ENCODE peak calls at places on chromosomes 7 and 10, in four cellular contexts. One of them, this sample, is unnamed.
A peak's percentile ranks its signal among the peaks of the same experiment; 100 is the strongest.

GRCh38 chr10:42754155-42755027 is 28.2 kb upstream of the BMS1 start:
- DNase-seq in PC-3: no peak
- DNase-seq in H9: peak; percentile 60
- DNase-seq in astrocyte: no peak
- DNase-seq in this sample: no peak

GRCh38 chr10:34813626-34814227 is 1.4 kb downstream of the PARD3 start:
- DNase-seq in astrocyte: peak; percentile 79
- DNase-seq in H9: no peak
- DNase-seq in PC-3: peak; percentile 83
- DNase-seq in this sample: peak; percentile 47

GRCh38 chr10:107081644-107082043 is 82.9 kb downstream of the SORCS1 start:
- DNase-seq in astrocyte: no peak
- DNase-seq in H9: no peak
- DNase-seq in PC-3: no peak
- DNase-seq in this sample: no peak

GRCh38 chr7:65731129-65731528 is 141.7 kb upstream of the VKORC1L1 start:
- DNase-seq in astrocyte: no peak
- DNase-seq in PC-3: no peak
- DNase-seq in H9: no peak
- DNase-seq in this sample: no peak

GRCh38 chr7:116354171-116354545 is 143.8 kb downstream of the TES start:
- DNase-seq in astrocyte: peak; percentile 90
- DNase-seq in H9: no peak
- DNase-seq in PC-3: no peak
- DNase-seq in this sample: no peak

GRCh38 chr10:17512341-17513001 is 58.1 kb upstream of the ST8SIA6 start:
- DNase-seq in astrocyte: peak; percentile 100
- DNase-seq in H9: no peak
- DNase-seq in PC-3: peak; percentile 84
- DNase-seq in this sample: peak; percentile 75

GRCh38 chr10:61973169-61973568 is 71.7 kb downstream of the ARID5B start:
- DNase-seq in PC-3: no peak
- DNase-seq in astrocyte: no peak
- DNase-seq in H9: no peak
- DNase-seq in this sample: no peak

GRCh38 chr7:21092923-21093702 is 306.4 kb upstream of the SP8 start:
- DNase-seq in astrocyte: no peak
- DNase-seq in PC-3: peak; percentile 31
- DNase-seq in H9: no peak
- DNase-seq in this sample: no peak

GRCh38 chr10:31064334-31064733 is 32.7 kb upstream of the ZNF438 start:
- DNase-seq in PC-3: no peak
- DNase-seq in astrocyte: peak; percentile 84
- DNase-seq in H9: no peak
- DNase-seq in this sample: no peak

GRCh38 chr10:48684792-48685651 is at the start of gene WDFY4:
- DNase-seq in PC-3: no peak
- DNase-seq in astrocyte: no peak
- DNase-seq in H9: no peak
- DNase-seq in this sample: no peak

GRCh38 chr10:113776553-113776952 is 25.1 kb downstream of the PLEKHS1 start:
- DNase-seq in H9: no peak
- DNase-seq in PC-3: no peak
- DNase-seq in astrocyte: no peak
- DNase-seq in this sample: no peak

GRCh38 chr7:4134631-4135030 is 547.5 kb upstream of the FOXK1 start:
- DNase-seq in astrocyte: no peak
- DNase-seq in PC-3: no peak
- DNase-seq in H9: no peak
- DNase-seq in this sample: no peak

GRCh38 chr10:60807499-60807898 is 29.2 kb downstream of the CDK1 start:
- DNase-seq in astrocyte: no peak
- DNase-seq in H9: no peak
- DNase-seq in PC-3: no peak
- DNase-seq in this sample: no peak

GRCh38 chr10:100185364-100186252 is at the start of gene ERLIN1:
- DNase-seq in H9: peak; percentile 93
- DNase-seq in astrocyte: peak; percentile 74
- DNase-seq in PC-3: peak; percentile 89
- DNase-seq in this sample: peak; percentile 66

GRCh38 chr10:63375859-63376258 is 89.9 kb downstream of the JMJD1C start:
- DNase-seq in PC-3: no peak
- DNase-seq in astrocyte: no peak
- DNase-seq in H9: no peak
- DNase-seq in this sample: no peak

GRCh38 chr7:33040803-33041516 is 21.6 kb downstream of the NT5C3A start:
- DNase-seq in PC-3: peak; percentile 86
- DNase-seq in astrocyte: no peak
- DNase-seq in H9: no peak
- DNase-seq in this sample: peak; percentile 71

GRCh38 chr7:2299131-2299829 is 15.0 kb downstream of the SNX8 start:
- DNase-seq in H9: no peak
- DNase-seq in astrocyte: peak; percentile 89
- DNase-seq in PC-3: no peak
- DNase-seq in this sample: no peak

GRCh38 chr7:143042821-143043271 is 9.3 kb upstream of the OR6V1 start:
- DNase-seq in astrocyte: no peak
- DNase-seq in PC-3: no peak
- DNase-seq in H9: no peak
- DNase-seq in this sample: no peak

GRCh38 chr10:25753776-25754175 is 180.3 kb upstream of the MYO3A start:
- DNase-seq in H9: no peak
- DNase-seq in PC-3: no peak
- DNase-seq in astrocyte: peak; percentile 73
- DNase-seq in this sample: no peak

GRCh38 chr10:4033341-4033896 is 248.4 kb upstream of the KLF6 start:
- DNase-seq in H9: no peak
- DNase-seq in PC-3: no peak
- DNase-seq in astrocyte: no peak
- DNase-seq in this sample: no peak

GRCh38 chr10:48251152-48251524 is 23.4 kb downstream of the FRMPD2 start:
- DNase-seq in astrocyte: no peak
- DNase-seq in PC-3: no peak
- DNase-seq in H9: no peak
- DNase-seq in this sample: no peak

GRCh38 chr7:95686109-95686508 is 86.2 kb upstream of the DYNC1I1 start:
- DNase-seq in astrocyte: peak; percentile 23
- DNase-seq in PC-3: peak; percentile 61
- DNase-seq in H9: peak; percentile 40
- DNase-seq in this sample: peak; percentile 41

GRCh38 chr7:101985646-101986199 is 168.3 kb downstream of the CUX1 start:
- DNase-seq in PC-3: no peak
- DNase-seq in astrocyte: no peak
- DNase-seq in H9: peak; percentile 47
- DNase-seq in this sample: no peak

GRCh38 chr10:12875100-12875499 is 126.4 kb downstream of the CCDC3 start:
- DNase-seq in astrocyte: peak; percentile 44
- DNase-seq in H9: no peak
- DNase-seq in PC-3: peak; percentile 30
- DNase-seq in this sample: no peak

GRCh38 chr7:138919256-138919655 is 61.9 kb downstream of the KIAA1549 start:
- DNase-seq in H9: no peak
- DNase-seq in PC-3: peak; percentile 83
- DNase-seq in astrocyte: peak; percentile 60
- DNase-seq in this sample: no peak

GRCh38 chr10:70355234-70356021 is 27.0 kb downstream of the LRRC20 start:
- DNase-seq in PC-3: no peak
- DNase-seq in astrocyte: no peak
- DNase-seq in H9: no peak
- DNase-seq in this sample: no peak

GRCh38 chr10:49177391-49178355 is 10.5 kb downstream of the TMEM273 start:
- DNase-seq in astrocyte: peak; percentile 85
- DNase-seq in H9: no peak
- DNase-seq in PC-3: peak; percentile 97
- DNase-seq in this sample: peak; percentile 78

GRCh38 chr7:29013931-29014330 is 55.8 kb upstream of the TRIL start:
- DNase-seq in PC-3: no peak
- DNase-seq in H9: no peak
- DNase-seq in astrocyte: no peak
- DNase-seq in this sample: no peak

GRCh38 chr7:158063850-158064610 is 523.6 kb downstream of the PTPRN2 start:
- DNase-seq in H9: no peak
- DNase-seq in PC-3: no peak
- DNase-seq in astrocyte: no peak
- DNase-seq in this sample: no peak

GRCh38 chr10:112160834-112161233 is 22.7 kb downstream of the GPAM start:
- DNase-seq in H9: no peak
- DNase-seq in astrocyte: no peak
- DNase-seq in PC-3: no peak
- DNase-seq in this sample: no peak

GRCh38 chr7:48250441-48250951 is 79.2 kb downstream of the ABCA13 start:
- DNase-seq in PC-3: peak; percentile 93
- DNase-seq in H9: no peak
- DNase-seq in astrocyte: peak; percentile 80
- DNase-seq in this sample: no peak

GRCh38 chr10:17805921-17806577 is 3.1 kb upstream of the MRC1 start:
- DNase-seq in astrocyte: no peak
- DNase-seq in H9: no peak
- DNase-seq in PC-3: peak; percentile 26
- DNase-seq in this sample: peak; percentile 12

GRCh38 chr10:43606323-43607198 is at the start of gene ZNF485:
- DNase-seq in H9: peak; percentile 83
- DNase-seq in astrocyte: peak; percentile 52
- DNase-seq in PC-3: peak; percentile 69
- DNase-seq in this sample: no peak

GRCh38 chr10:119358140-119358512 is 150.8 kb downstream of the GRK5 start:
- DNase-seq in H9: no peak
- DNase-seq in PC-3: no peak
- DNase-seq in astrocyte: no peak
- DNase-seq in this sample: no peak

GRCh38 chr10:92691042-92691590 is 1.4 kb downstream of the HHEX start:
- DNase-seq in astrocyte: no peak
- DNase-seq in H9: peak; percentile 45
- DNase-seq in PC-3: no peak
- DNase-seq in this sample: no peak

GRCh38 chr10:92690211-92691041 is 671 bp downstream of the HHEX start:
- DNase-seq in PC-3: peak; percentile 55
- DNase-seq in H9: peak; percentile 44
- DNase-seq in astrocyte: peak; percentile 57
- DNase-seq in this sample: peak; percentile 64

GRCh38 chr10:92688927-92689662 is 660 bp upstream of the HHEX start:
- DNase-seq in H9: peak; percentile 61
- DNase-seq in PC-3: peak; percentile 20
- DNase-seq in astrocyte: peak; percentile 36
- DNase-seq in this sample: no peak

GRCh38 chr10:92688573-92688926 is 1.2 kb upstream of the HHEX start:
- DNase-seq in PC-3: no peak
- DNase-seq in astrocyte: no peak
- DNase-seq in H9: no peak
- DNase-seq in this sample: no peak

GRCh38 chr10:92689663-92690210 is at the start of gene HHEX:
- DNase-seq in PC-3: peak; percentile 78
- DNase-seq in astrocyte: peak; percentile 58
- DNase-seq in H9: peak; percentile 52
- DNase-seq in this sample: peak; percentile 48
- H4K20me1 ChIP-seq in PC-3: no peaks in the 10 kb centered on the region
- H4K20me1 ChIP-seq in astrocyte: no peaks in the 10 kb centered on the region
- H4K20me1 ChIP-seq in H9: no peaks in the 10 kb centered on the region
- H4K20me1 ChIP-seq in this sample: no peaks in the 10 kb centered on the region

GRCh38 chr10:79472951-79473350 is 27.5 kb upstream of the ZCCHC24 start:
- DNase-seq in PC-3: no peak
- DNase-seq in H9: peak; percentile 5
- DNase-seq in astrocyte: no peak
- DNase-seq in this sample: no peak
- TF ChIP-seq CTCF in PC-3: no peak
- TF ChIP-seq CTCF in H9: no peak
- TF ChIP-seq CTCF in astrocyte: no peak
- TF ChIP-seq CTCF in this sample: no peak

GRCh38 chr7:72336887-72337821 is 75.0 kb downstream of the CALN1 start:
- DNase-seq in astrocyte: no peak
- DNase-seq in H9: peak; percentile 53
- DNase-seq in PC-3: no peak
- DNase-seq in this sample: no peak

GRCh38 chr7:72334066-72334465 is 78.1 kb downstream of the CALN1 start:
- DNase-seq in H9: no peak
- DNase-seq in astrocyte: no peak
- DNase-seq in PC-3: no peak
- DNase-seq in this sample: no peak

GRCh38 chr7:72334733-72335132 is 77.4 kb downstream of the CALN1 start:
- DNase-seq in PC-3: no peak
- DNase-seq in astrocyte: no peak
- DNase-seq in H9: no peak
- DNase-seq in this sample: no peak

GRCh38 chr7:72336382-72336886 is 75.7 kb downstream of the CALN1 start:
- DNase-seq in PC-3: no peak
- DNase-seq in astrocyte: no peak
- DNase-seq in H9: peak; percentile 59
- DNase-seq in this sample: no peak

GRCh38 chr7:72335561-72336381 is 76.4 kb downstream of the CALN1 start:
- DNase-seq in H9: peak; percentile 70
- DNase-seq in PC-3: no peak
- DNase-seq in astrocyte: no peak
- DNase-seq in this sample: no peak
- H4K20me1 ChIP-seq in H9: no peaks in the 10 kb centered on the region
- H4K20me1 ChIP-seq in PC-3: no peaks in the 10 kb centered on the region
- H4K20me1 ChIP-seq in astrocyte: no peaks in the 10 kb centered on the region
- H4K20me1 ChIP-seq in this sample: no peaks in the 10 kb centered on the region

GRCh38 chr7:121331048-121331447 is 2.2 kb downstream of the WNT16 start:
- DNase-seq in H9: no peak
- DNase-seq in astrocyte: no peak
- DNase-seq in PC-3: no peak
- DNase-seq in this sample: no peak

GRCh38 chr7:121328508-121329459 is at the start of gene WNT16:
- DNase-seq in astrocyte: no peak
- DNase-seq in H9: peak; percentile 90
- DNase-seq in PC-3: no peak
- DNase-seq in this sample: no peak

GRCh38 chr7:121329460-121330052 is 756 bp downstream of the WNT16 start:
- DNase-seq in H9: peak; percentile 74
- DNase-seq in PC-3: no peak
- DNase-seq in astrocyte: no peak
- DNase-seq in this sample: no peak

GRCh38 chr7:121330053-121330833 is 1.4 kb downstream of the WNT16 start:
- DNase-seq in H9: peak; percentile 50
- DNase-seq in PC-3: no peak
- DNase-seq in astrocyte: no peak
- DNase-seq in this sample: no peak

DNA sequence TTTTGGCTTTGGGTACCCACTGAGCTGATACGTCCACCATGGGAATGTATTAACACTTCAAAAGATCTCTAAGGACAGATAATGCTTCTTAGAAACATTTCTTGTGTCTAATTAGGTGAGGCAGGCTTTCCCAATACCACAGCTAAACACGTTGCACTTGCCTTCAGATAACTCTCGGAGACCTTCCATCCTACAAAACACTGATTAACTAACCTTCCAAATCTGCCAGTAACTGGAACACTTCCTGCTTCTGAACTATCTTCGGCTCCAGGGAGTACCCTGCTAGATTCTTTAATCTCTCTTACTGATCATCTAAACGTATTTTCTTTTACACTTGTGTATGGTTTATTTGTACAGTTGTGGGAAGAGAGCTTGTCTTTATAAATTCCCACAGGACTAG is 1.1 kb upstream of the WNT16 start:
- DNase-seq in PC-3: no peak
- DNase-seq in astrocyte: no peak
- DNase-seq in H9: no peak
- DNase-seq in this sample: no peak
- TF ChIP-seq CTCF in PC-3: no peak
- TF ChIP-seq CTCF in astrocyte: no peak
- TF ChIP-seq CTCF in H9: no peak
- TF ChIP-seq CTCF in this sample: no peak

This sample was measured in PC-9.